ENCODE peak calls at places on chromosomes 1 and 21, in four cellular contexts. S is lower lobe of right lung, Z is left lung, Y is A549. E is an unnamed sample. For H3K4me1, the result is how much of the 10 kb centered on the place peaks cover.

GRCh38 chr1:20184997-20185833 is 681 bp upstream of the UBXN10 start:
- DNase-seq in S (no peak), Z (no peak), Y (no peak), E (no peak)

GRCh38 chr1:95146637-95147036 is 29.5 kb downstream of the TLCD4 start:
- DNase-seq in S (no peak), Z (no peak), Y (no peak), E (no peak)

GRCh38 chr1:186112280-186112679 is 262.8 kb downstream of the TPR start:
- DNase-seq in S (no peak), Z (no peak), Y (no peak), E (no peak)

GRCh38 chr1:20234761-20235540 is 48.6 kb upstream of the PLA2G2C start:
- DNase-seq in S (no peak), Z (no peak), Y (no peak), E (no peak)

GRCh38 chr1:112981461-112982233 is 25.7 kb upstream of the SLC16A1 start:
- DNase-seq in S (no peak), Z (no peak), Y (no peak), E (no peak)

GRCh38 chr1:246569248-246570238 is 3.3 kb downstream of the CNST start:
- DNase-seq in S (no peak), Z (no peak), Y (no peak), E (no peak)

GRCh38 chr1:215865060-215865459 is 298.0 kb downstream of the KCTD3 start:
- DNase-seq in S (no peak), Z (no peak), Y (no peak), E (no peak)

GRCh38 chr1:165501351-165501974 is 42.3 kb upstream of the LRRC52 start:
- DNase-seq in S (no peak), Z (no peak), Y (no peak), E (no peak)

GRCh38 chr1:167518331-167518700 is at the start of gene CD247:
- DNase-seq in S (no peak), Z (no peak), Y (no peak), E (no peak)

GRCh38 chr1:206941766-206942418 is 4.4 kb downstream of the PIGR start:
- DNase-seq in S (no peak), Z (no peak), Y (no peak), E (no peak)

GRCh38 chr1:175314300-175314699 is 121.7 kb upstream of the KIAA0040 start:
- DNase-seq in S (no peak), Z (no peak), Y (no peak), E (no peak)

GRCh38 chr1:84947536-84948410 is 49.1 kb downstream of the MCOLN2 start:
- DNase-seq in S (no peak), Z (no peak), Y (no peak), E (no peak)

GRCh38 chr1:181334724-181335123 is 148.6 kb upstream of the CACNA1E start:
- DNase-seq in S (no peak), Z (no peak), Y (no peak), E (no peak)

GRCh38 chr1:94399449-94399848 is 18.7 kb upstream of the ABCD3 start:
- DNase-seq in S (no peak), Z (no peak), Y (no peak), E (no peak)

GRCh38 chr1:171250263-171250662 is 2.0 kb downstream of the FMO1 start:
- DNase-seq in S (no peak), Z (no peak), Y (no peak), E (no peak)

GRCh38 chr1:233327938-233328660 is 575 bp downstream of the MAP3K21 start:
- DNase-seq in S (peak), Z (peak), Y (no peak), E (no peak)

GRCh38 chr1:59948990-59949389 is 22.4 kb upstream of the CYP2J2 start:
- DNase-seq in S (no peak), Z (no peak), Y (no peak), E (no peak)

GRCh38 chr21:28927122-28927521 is 65.6 kb downstream of the LTN1 start:
- DNase-seq in S (no peak), Z (no peak), Y (no peak), E (no peak)

GRCh38 chr21:28923439-28923975 is 69.2 kb downstream of the LTN1 start:
- DNase-seq in S (no peak), Z (no peak), Y (no peak), E (no peak)

DNA sequence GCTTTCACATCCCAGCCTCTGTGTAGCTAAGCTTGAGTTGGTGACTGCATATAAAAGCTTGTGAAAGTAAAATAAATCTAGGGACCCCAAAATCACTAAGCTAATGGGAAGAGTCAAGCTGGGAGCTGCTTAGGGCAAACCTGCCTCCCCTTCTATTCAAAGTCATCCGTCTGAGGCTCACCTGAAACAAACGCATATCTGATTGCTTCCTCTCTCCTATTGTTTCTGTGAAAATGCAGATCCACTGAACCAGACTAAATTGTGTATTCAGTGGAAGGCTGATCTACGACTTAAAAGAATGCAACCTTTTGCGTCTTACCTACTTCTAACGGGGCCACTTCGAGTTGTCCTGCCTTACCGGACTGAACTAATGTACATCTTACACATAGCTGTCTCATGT is 70.3 kb downstream of the LTN1 start:
- DNase-seq in S (no peak), Z (no peak), Y (no peak), E (no peak)
- H3K27ac ChIP-seq in S (no peak), Z (no peak), Y (no peak), E (no peak)

DNA sequence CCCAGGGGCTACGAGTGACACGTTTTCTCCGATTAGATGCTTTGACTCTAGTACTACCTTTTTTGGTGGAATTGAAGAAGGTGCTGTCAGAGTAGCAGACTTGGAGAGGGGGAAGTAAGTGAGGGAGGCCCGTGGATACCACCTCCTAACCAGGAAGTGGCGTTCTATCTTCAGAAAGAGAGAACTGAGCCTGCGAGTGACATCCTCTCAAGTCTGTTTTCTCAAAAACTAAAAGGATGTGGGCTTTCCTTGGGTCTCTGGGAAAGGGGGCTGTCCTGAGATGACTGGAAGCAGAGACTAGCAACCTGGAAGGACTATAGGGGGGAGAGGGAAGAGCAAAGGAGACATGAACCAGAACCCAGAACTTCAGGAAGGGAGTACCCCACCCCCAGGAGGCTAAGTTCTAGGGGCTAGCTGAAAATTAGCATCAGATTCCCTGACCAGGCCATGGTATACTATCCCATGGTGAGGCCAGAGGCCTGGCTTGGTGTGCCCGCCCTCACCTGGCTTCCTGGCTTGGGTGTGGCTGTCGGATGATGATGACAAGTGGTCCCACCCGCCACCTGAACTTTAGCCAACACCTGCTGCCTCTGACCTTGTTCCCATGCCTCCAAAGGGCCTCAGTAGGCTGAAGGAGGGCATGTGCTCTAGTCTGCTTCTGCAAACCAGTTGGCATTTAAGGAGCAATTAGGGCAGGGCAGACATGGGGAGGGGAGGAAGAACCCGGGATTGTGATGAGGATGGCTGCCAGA is 49.1 kb downstream of the ATP2B4 start:
- DNase-seq in S (no peak), Z (no peak), Y (no peak), E (no peak)
- H3K4me1 ChIP-seq in S (half or more), Z (half or more), Y (under half), E (under half)

DNA sequence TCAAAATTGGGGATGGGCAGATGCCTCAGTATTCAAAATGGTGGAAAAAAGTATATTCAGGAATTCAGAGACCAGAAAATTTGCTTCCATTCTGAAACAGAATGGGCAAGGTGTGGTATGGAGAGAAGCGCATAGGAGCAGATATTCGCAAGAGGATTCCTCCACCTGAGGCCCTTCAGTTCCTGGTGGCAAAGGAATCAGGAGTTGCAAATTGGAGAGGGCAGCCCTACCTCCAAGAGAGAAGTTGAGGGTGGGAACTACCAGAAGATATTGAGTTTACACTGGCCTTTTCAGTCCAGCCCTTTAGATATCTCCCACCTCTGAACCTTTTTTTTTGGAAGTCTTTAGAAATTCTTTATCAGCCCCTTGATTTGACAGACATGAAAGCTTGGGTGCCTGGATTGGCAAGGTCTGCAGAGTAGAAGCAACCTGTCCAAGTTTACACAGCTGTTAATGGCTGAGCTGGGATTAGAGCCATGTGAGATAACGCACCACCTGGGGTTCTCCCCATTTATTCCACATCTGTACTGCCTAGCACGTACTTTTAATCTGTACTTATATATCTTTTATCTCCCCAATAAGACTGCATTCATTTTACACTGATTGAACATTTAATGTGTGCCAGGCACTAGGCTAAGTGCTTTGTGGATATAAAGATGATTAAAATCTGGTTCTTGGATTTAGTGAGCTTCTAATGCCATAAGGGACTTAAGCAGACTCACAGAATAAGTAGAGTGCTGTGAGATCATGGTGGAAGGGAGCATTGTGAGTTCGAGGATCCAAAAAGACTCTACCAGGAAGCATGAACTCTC is 99.5 kb downstream of the NGF start:
- DNase-seq in S (no peak), Z (no peak), Y (no peak), E (no peak)
- H3K4me3 ChIP-seq in S (no peak), Z (no peak), Y (no peak), E (no peak)

GRCh38 chr1:80841261-80841660 is 959.5 kb upstream of the ADGRL2 start:
- DNase-seq in S (no peak), Z (no peak), Y (no peak), E (no peak)

GRCh38 chr1:80836505-80836904 is 964.2 kb upstream of the ADGRL2 start:
- DNase-seq in S (no peak), Z (no peak), Y (no peak), E (no peak)

GRCh38 chr1:80837066-80837465 is 963.7 kb upstream of the ADGRL2 start:
- DNase-seq in S (no peak), Z (no peak), Y (no peak), E (no peak)
- H3K27ac ChIP-seq in S (no peak), Z (no peak), Y (no peak), E (no peak)

GRCh38 chr1:26999440-26999987 is 6.0 kb downstream of the TRNP1 start:
- DNase-seq in S (peak), Z (no peak), Y (peak), E (peak)
- H3K4me1 ChIP-seq in S (half or more), Z (half or more), Y (half or more), E (under half)

GRCh38 chr21:43890042-43890441 is 25.0 kb downstream of the AGPAT3 start:
- DNase-seq in S (no peak), Z (no peak), Y (no peak), E (no peak)

GRCh38 chr21:43892984-43893535 is 28.0 kb downstream of the AGPAT3 start:
- DNase-seq in S (no peak), Z (no peak), Y (no peak), E (no peak)

GRCh38 chr21:43893536-43894205 is 28.6 kb downstream of the AGPAT3 start:
- DNase-seq in S (no peak), Z (no peak), Y (no peak), E (no peak)

GRCh38 chr21:43892334-43892733 is 27.3 kb downstream of the AGPAT3 start:
- DNase-seq in S (no peak), Z (no peak), Y (no peak), E (no peak)

DNA sequence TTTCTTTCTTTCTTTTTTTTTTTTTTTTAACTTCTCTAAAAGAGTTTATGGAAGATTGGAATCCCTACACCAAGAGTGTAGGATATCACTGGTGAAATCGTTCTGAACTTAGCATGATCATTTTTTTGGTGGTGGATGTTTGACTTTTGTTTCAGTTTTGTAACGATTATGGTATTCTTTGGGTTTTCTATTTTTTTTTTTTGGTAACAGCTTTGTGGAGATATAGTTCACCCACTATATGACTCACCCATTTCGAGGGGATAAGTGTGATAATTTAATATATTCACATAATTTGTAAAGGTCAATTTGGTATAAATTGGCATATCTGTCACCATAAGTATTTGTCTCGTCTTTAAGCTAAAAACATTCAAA is 29.2 kb downstream of the AGPAT3 start:
- DNase-seq in S (no peak), Z (no peak), Y (no peak), E (no peak)
- H3K4me3 ChIP-seq in S (peak), Z (no peak), Y (no peak), E (no peak)

E was measured in testis.